ENCODE peak calls at places on chromosomes 2 and 18, in five cellular contexts. One of them, this sample, is unnamed.

GRCh38 chr2:74119324-74119723 is 28.4 kb downstream of the BOLA3 start:
- DNase-seq in HepG2: no peak
- DNase-seq in GM12878: no peak
- DNase-seq in A549: no peak
- DNase-seq in GM23338: no peak
- DNase-seq in this sample: no peak

GRCh38 chr2:158102446-158102845 is 770 bp downstream of the UPP2 start:
- DNase-seq in GM23338: no peak
- DNase-seq in GM12878: no peak
- DNase-seq in HepG2: no peak
- DNase-seq in A549: no peak
- DNase-seq in this sample: no peak

GRCh38 chr2:100235098-100235497 is 87.2 kb downstream of the LONRF2 start:
- DNase-seq in GM12878: no peak
- DNase-seq in GM23338: peak
- DNase-seq in HepG2: no peak
- DNase-seq in A549: no peak
- DNase-seq in this sample: no peak

GRCh38 chr2:88265352-88265960 is 95.3 kb downstream of the THNSL2 start:
- DNase-seq in A549: peak
- DNase-seq in GM23338: no peak
- DNase-seq in GM12878: peak
- DNase-seq in HepG2: peak
- DNase-seq in this sample: peak

GRCh38 chr2:78264130-78264529 is 742.0 kb upstream of the LRRTM4 start:
- DNase-seq in HepG2: no peak
- DNase-seq in GM23338: no peak
- DNase-seq in A549: no peak
- DNase-seq in GM12878: no peak
- DNase-seq in this sample: no peak

GRCh38 chr2:10373931-10374330 is 71.2 kb downstream of the HPCAL1 start:
- DNase-seq in GM23338: no peak
- DNase-seq in A549: no peak
- DNase-seq in HepG2: no peak
- DNase-seq in GM12878: no peak
- DNase-seq in this sample: no peak

GRCh38 chr2:19114754-19115231 is 243.6 kb downstream of the OSR1 start:
- DNase-seq in HepG2: no peak
- DNase-seq in GM12878: no peak
- DNase-seq in A549: no peak
- DNase-seq in GM23338: no peak
- DNase-seq in this sample: no peak

GRCh38 chr2:239400000-239400831 is 604 bp downstream of the HDAC4 start:
- DNase-seq in A549: no peak
- DNase-seq in GM12878: no peak
- DNase-seq in HepG2: peak
- DNase-seq in GM23338: no peak
- DNase-seq in this sample: peak

GRCh38 chr2:43251171-43251731 is 24.8 kb upstream of the ZFP36L2 start:
- DNase-seq in GM12878: no peak
- DNase-seq in A549: no peak
- DNase-seq in HepG2: peak
- DNase-seq in GM23338: no peak
- DNase-seq in this sample: no peak

GRCh38 chr2:31688282-31688681 is 107.5 kb upstream of the SRD5A2 start:
- DNase-seq in GM12878: no peak
- DNase-seq in GM23338: peak
- DNase-seq in A549: peak
- DNase-seq in HepG2: no peak
- DNase-seq in this sample: peak

GRCh38 chr2:122183890-122184289 is 428.4 kb downstream of the TSN start:
- DNase-seq in HepG2: no peak
- DNase-seq in GM23338: no peak
- DNase-seq in GM12878: no peak
- DNase-seq in A549: no peak
- DNase-seq in this sample: no peak

GRCh38 chr2:99085400-99085799 is 56.1 kb upstream of the C2orf15 start:
- DNase-seq in A549: peak
- DNase-seq in GM23338: peak
- DNase-seq in HepG2: peak
- DNase-seq in GM12878: no peak
- DNase-seq in this sample: no peak

GRCh38 chr18:67359868-67360838 is 156.4 kb downstream of the DSEL start:
- DNase-seq in A549: peak
- DNase-seq in GM12878: no peak
- DNase-seq in GM23338: no peak
- DNase-seq in HepG2: peak
- DNase-seq in this sample: no peak

GRCh38 chr2:97998431-97998830 is 2.7 kb upstream of the TMEM131 start:
- DNase-seq in A549: no peak
- DNase-seq in GM12878: no peak
- DNase-seq in GM23338: no peak
- DNase-seq in HepG2: no peak
- DNase-seq in this sample: no peak

GRCh38 chr2:85523906-85524566 is 14.9 kb upstream of the MAT2A start:
- DNase-seq in A549: no peak
- DNase-seq in HepG2: no peak
- DNase-seq in GM23338: no peak
- DNase-seq in GM12878: no peak
- DNase-seq in this sample: no peak

GRCh38 chr2:239308696-239309397 is 92.0 kb downstream of the HDAC4 start:
- DNase-seq in GM23338: no peak
- DNase-seq in HepG2: no peak
- DNase-seq in GM12878: no peak
- DNase-seq in A549: no peak
- DNase-seq in this sample: no peak

GRCh38 chr2:9167718-9168657 is 38.6 kb upstream of the ASAP2 start:
- DNase-seq in GM23338: no peak
- DNase-seq in HepG2: peak
- DNase-seq in A549: no peak
- DNase-seq in GM12878: no peak
- DNase-seq in this sample: no peak

GRCh38 chr18:49572935-49573334 is 11.1 kb downstream of the LIPG start:
- DNase-seq in HepG2: no peak
- DNase-seq in GM23338: no peak
- DNase-seq in A549: no peak
- DNase-seq in GM12878: no peak
- DNase-seq in this sample: no peak

GRCh38 chr2:31707992-31708391 is 127.3 kb upstream of the SRD5A2 start:
- DNase-seq in A549: no peak
- DNase-seq in GM12878: no peak
- DNase-seq in GM23338: no peak
- DNase-seq in HepG2: no peak
- DNase-seq in this sample: no peak

GRCh38 chr18:3441290-3441689 is 8.7 kb upstream of the TGIF1 start:
- DNase-seq in HepG2: peak
- DNase-seq in GM12878: no peak
- DNase-seq in A549: peak
- DNase-seq in GM23338: peak
- DNase-seq in this sample: no peak

GRCh38 chr18:9782073-9782857 is 74.2 kb downstream of the RAB31 start:
- DNase-seq in GM12878: no peak
- DNase-seq in GM23338: no peak
- DNase-seq in HepG2: no peak
- DNase-seq in A549: peak
- DNase-seq in this sample: no peak

GRCh38 chr2:226581004-226581403 is 218.6 kb downstream of the IRS1 start:
- DNase-seq in A549: peak
- DNase-seq in GM12878: no peak
- DNase-seq in GM23338: no peak
- DNase-seq in HepG2: peak
- DNase-seq in this sample: no peak

GRCh38 chr2:66926594-66927112 is 470.5 kb upstream of the ETAA1 start:
- DNase-seq in A549: no peak
- DNase-seq in GM12878: no peak
- DNase-seq in HepG2: no peak
- DNase-seq in GM23338: no peak
- DNase-seq in this sample: no peak
- TF ChIP-seq JUNB in A549: no peak
- TF ChIP-seq JUNB in GM12878: no peak
- TF ChIP-seq JUNB in HepG2: no peak
- TF ChIP-seq JUNB in GM23338: no peak
- TF ChIP-seq JUNB in this sample: no peak

DNA sequence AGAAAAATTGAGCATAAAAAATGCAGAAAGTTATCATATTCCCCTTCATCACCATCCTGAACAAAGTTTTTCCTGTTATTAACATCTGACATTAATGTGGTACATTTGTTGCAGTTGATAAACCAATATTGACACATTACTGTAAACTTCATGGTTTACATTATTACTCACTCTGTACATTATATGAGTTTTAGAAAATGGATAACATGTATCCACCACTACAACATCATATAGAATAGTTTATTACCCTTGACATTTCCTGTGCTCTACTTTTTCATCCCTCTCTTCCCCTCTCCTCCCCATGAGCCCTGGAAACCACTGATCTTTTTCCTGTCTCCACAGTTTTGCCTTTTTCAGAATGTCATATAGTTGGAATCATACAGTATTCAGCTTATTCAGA is 618.6 kb upstream of the TMEFF2 start:
- DNase-seq in A549: no peak
- DNase-seq in HepG2: no peak
- DNase-seq in GM23338: no peak
- DNase-seq in GM12878: no peak
- DNase-seq in this sample: no peak
- TF ChIP-seq JUNB in A549: no peak
- TF ChIP-seq JUNB in HepG2: no peak
- TF ChIP-seq JUNB in GM23338: no peak
- TF ChIP-seq JUNB in GM12878: no peak
- TF ChIP-seq JUNB in this sample: no peak

GRCh38 chr18:6943143-6943542 is 174.5 kb downstream of the LAMA1 start:
- DNase-seq in GM12878: no peak
- DNase-seq in HepG2: no peak
- DNase-seq in A549: no peak
- DNase-seq in GM23338: no peak
- DNase-seq in this sample: no peak
- TF ChIP-seq JUNB in GM12878: no peak
- TF ChIP-seq JUNB in HepG2: no peak
- TF ChIP-seq JUNB in A549: no peak
- TF ChIP-seq JUNB in GM23338: no peak
- TF ChIP-seq JUNB in this sample: no peak

GRCh38 chr2:16178551-16179130 is 238.3 kb downstream of the MYCN start:
- DNase-seq in A549: no peak
- DNase-seq in GM23338: no peak
- DNase-seq in HepG2: no peak
- DNase-seq in GM12878: no peak
- DNase-seq in this sample: no peak

GRCh38 chr2:16180631-16181030 is 240.3 kb downstream of the MYCN start:
- DNase-seq in GM12878: no peak
- DNase-seq in A549: no peak
- DNase-seq in GM23338: no peak
- DNase-seq in HepG2: no peak
- DNase-seq in this sample: no peak

GRCh38 chr2:16181741-16182090 is 241.4 kb downstream of the MYCN start:
- DNase-seq in A549: no peak
- DNase-seq in HepG2: no peak
- DNase-seq in GM23338: no peak
- DNase-seq in GM12878: no peak
- DNase-seq in this sample: no peak

GRCh38 chr2:16181062-16181740 is 240.9 kb downstream of the MYCN start:
- DNase-seq in A549: no peak
- DNase-seq in GM23338: no peak
- DNase-seq in HepG2: no peak
- DNase-seq in GM12878: no peak
- DNase-seq in this sample: no peak

DNA sequence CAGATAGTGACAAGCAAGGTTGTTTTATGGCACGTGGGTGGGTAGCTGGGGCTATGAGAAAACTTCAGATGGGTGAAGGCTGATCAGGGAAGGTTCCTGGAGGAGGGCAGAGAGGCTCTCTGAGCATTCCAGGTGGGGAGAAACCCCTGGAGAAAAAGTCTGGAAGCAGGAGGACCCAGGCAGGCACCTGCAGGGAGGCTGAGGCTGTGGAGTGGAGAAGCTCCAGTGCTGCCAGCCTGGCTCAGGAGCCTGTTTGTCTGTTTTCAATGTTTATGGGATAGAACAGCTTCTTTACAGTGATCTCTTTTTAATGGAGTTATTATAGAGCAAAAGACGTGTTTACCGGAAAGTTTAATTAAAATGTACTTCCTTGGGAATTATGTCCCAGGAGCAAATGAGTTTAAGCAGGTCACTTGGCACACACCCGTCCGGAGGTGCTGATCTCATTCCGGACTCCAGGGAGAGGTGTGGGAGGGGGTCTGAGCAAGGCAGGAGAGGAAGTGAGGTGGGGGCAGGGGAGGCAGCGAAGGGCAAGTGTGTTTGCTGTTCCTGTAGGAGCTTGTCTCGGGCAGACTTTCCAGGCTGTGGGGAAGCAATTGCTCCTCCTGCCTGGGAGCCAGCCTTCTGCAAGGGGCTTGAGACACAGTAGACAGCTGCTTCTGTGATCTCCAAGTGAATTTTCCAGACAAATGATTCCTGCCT is 239.5 kb downstream of the MYCN start:
- DNase-seq in HepG2: no peak
- DNase-seq in GM12878: no peak
- DNase-seq in A549: no peak
- DNase-seq in GM23338: peak
- DNase-seq in this sample: no peak
- TF ChIP-seq JUNB in HepG2: no peak
- TF ChIP-seq JUNB in GM12878: no peak
- TF ChIP-seq JUNB in A549: no peak
- TF ChIP-seq JUNB in GM23338: no peak
- TF ChIP-seq JUNB in this sample: no peak

GRCh38 chr2:232139171-232139594 is 177.7 kb downstream of the DIS3L2 start:
- DNase-seq in GM23338: no peak
- DNase-seq in A549: no peak
- DNase-seq in GM12878: no peak
- DNase-seq in HepG2: no peak
- DNase-seq in this sample: no peak

GRCh38 chr2:232139786-232140562 is 178.5 kb downstream of the DIS3L2 start:
- DNase-seq in GM12878: no peak
- DNase-seq in A549: no peak
- DNase-seq in GM23338: no peak
- DNase-seq in HepG2: peak
- DNase-seq in this sample: no peak

GRCh38 chr2:232141591-232141990 is 180.1 kb downstream of the DIS3L2 start:
- DNase-seq in GM12878: no peak
- DNase-seq in A549: no peak
- DNase-seq in HepG2: no peak
- DNase-seq in GM23338: no peak
- DNase-seq in this sample: no peak

GRCh38 chr2:232142502-232142901 is 181.0 kb downstream of the DIS3L2 start:
- DNase-seq in A549: no peak
- DNase-seq in GM23338: no peak
- DNase-seq in HepG2: no peak
- DNase-seq in GM12878: no peak
- DNase-seq in this sample: no peak

GRCh38 chr2:232142049-232142448 is 180.5 kb downstream of the DIS3L2 start:
- DNase-seq in A549: peak
- DNase-seq in GM12878: no peak
- DNase-seq in GM23338: peak
- DNase-seq in HepG2: peak
- DNase-seq in this sample: peak
- TF ChIP-seq JUNB in A549: no peak
- TF ChIP-seq JUNB in GM12878: no peak
- TF ChIP-seq JUNB in GM23338: no peak
- TF ChIP-seq JUNB in HepG2: no peak
- TF ChIP-seq JUNB in this sample: no peak